ENCODE peak calls at places on chromosomes 16 and 17, in seven cellular contexts. G, H, L, D, R, Z and J are unnamed samples.

GRCh38 chr16:63655846-63656245 is 1466.0 kb downstream of the CDH11 start:
- DNase-seq in G (no peak), Z (no peak), R (no peak), D (no peak), H (no peak), L (no peak), J (no peak)

GRCh38 chr16:2529961-2530628 is 1.1 kb downstream of the CEMP1 start:
- DNase-seq in R (no peak), L (no peak), G (no peak), Z (no peak), D (no peak), H (no peak), J (no peak)

GRCh38 chr17:49707246-49707607 is 537 bp downstream of the SLC35B1 start:
- DNase-seq in R (no peak), Z (no peak), H (no peak), D (no peak), G (peak; percentile 39), L (no peak), J (no peak)

GRCh38 chr16:24734382-24734781 is 4.9 kb downstream of the TNRC6A start:
- DNase-seq in R (no peak), L (no peak), Z (no peak), G (no peak), D (no peak), H (no peak), J (no peak)

GRCh38 chr17:59332890-59333377 is 1.5 kb downstream of the YPEL2 start:
- DNase-seq in L (no peak), G (no peak), R (no peak), Z (no peak), D (no peak), H (no peak), J (no peak)

GRCh38 chr17:15742921-15743320 is 10.8 kb downstream of the TBC1D26 start:
- DNase-seq in L (no peak), R (no peak), Z (no peak), H (no peak), G (no peak), D (no peak), J (no peak)

GRCh38 chr17:77479817-77480508 is 339.2 kb downstream of the SEC14L1 start:
- DNase-seq in D (no peak), Z (no peak), H (no peak), L (no peak), R (no peak), G (no peak), J (no peak)

GRCh38 chr16:25045696-25046381 is 30.7 kb upstream of the ARHGAP17 start:
- DNase-seq in D (no peak), H (no peak), L (no peak), Z (no peak), R (no peak), G (no peak), J (no peak)

GRCh38 chr17:18225562-18226283 is at the start of gene LLGL1:
- DNase-seq in G (no peak), R (no peak), L (no peak), D (no peak), Z (no peak), H (peak; percentile 37), J (no peak)

GRCh38 chr17:57902800-57903759 is 52.1 kb downstream of the CUEDC1 start:
- DNase-seq in L (peak; percentile 99), H (no peak), Z (no peak), D (no peak), R (no peak), G (no peak), J (no peak)

GRCh38 chr17:11598274-11599221 is at the start of gene DNAH9:
- DNase-seq in D (no peak), R (no peak), Z (peak; percentile 88), G (no peak), L (no peak), H (peak; percentile 90), J (peak; percentile 87)

GRCh38 chr16:67673712-67674580 is 7.3 kb downstream of the C16orf86 start:
- DNase-seq in R (peak; percentile 55), Z (no peak), D (no peak), G (no peak), L (peak; percentile 73), H (no peak), J (no peak)

GRCh38 chr17:64097196-64097936 is 32.6 kb downstream of the ERN1 start:
- DNase-seq in Z (no peak), H (no peak), R (no peak), D (no peak), L (no peak), G (no peak), J (no peak)

GRCh38 chr17:47243737-47244598 is 9.7 kb upstream of the ITGB3 start:
- DNase-seq in Z (no peak), R (no peak), G (no peak), D (no peak), H (no peak), L (no peak), J (no peak)

GRCh38 chr17:63442549-63443035 is 3.5 kb downstream of the CYB561 start:
- DNase-seq in R (peak; percentile 60), H (no peak), L (no peak), D (no peak), G (no peak), Z (no peak), J (no peak)

GRCh38 chr16:88635671-88636070 is 2.7 kb upstream of the IL17C start:
- DNase-seq in H (no peak), R (no peak), Z (no peak), G (no peak), L (peak; percentile 68), D (no peak), J (no peak)

GRCh38 chr17:32274101-32274500 is 8.5 kb downstream of the RHBDL3 start:
- DNase-seq in L (no peak), Z (no peak), H (no peak), G (no peak), D (no peak), R (no peak), J (no peak)

GRCh38 chr16:24737391-24737871 is 8.0 kb downstream of the TNRC6A start:
- DNase-seq in D (no peak), G (no peak), H (no peak), R (no peak), L (no peak), Z (no peak), J (no peak)

GRCh38 chr16:76897816-76898215 is 293.2 kb upstream of the MON1B start:
- DNase-seq in D (no peak), H (no peak), Z (no peak), L (no peak), G (no peak), R (no peak), J (no peak)

GRCh38 chr17:74361613-74362391 is at the start of gene BTBD17:
- DNase-seq in L (peak; percentile 60), D (no peak), Z (peak; percentile 47), R (no peak), G (no peak), H (peak; percentile 52), J (no peak)

GRCh38 chr17:60134396-60135159 is 15.2 kb upstream of the CA4 start:
- DNase-seq in L (no peak), D (no peak), Z (no peak), R (peak; percentile 55), H (no peak), G (no peak), J (no peak)

GRCh38 chr16:50838165-50838564 is 96.3 kb downstream of the CYLD start:
- DNase-seq in D (no peak), Z (no peak), R (no peak), H (no peak), L (no peak), G (no peak), J (no peak)

GRCh38 chr16:30142672-30143346 is 19.8 kb upstream of the MAPK3 start:
- DNase-seq in R (no peak), H (no peak), L (peak; percentile 8), D (no peak), G (no peak), Z (peak; percentile 11), J (no peak)

GRCh38 chr17:27319536-27320221 is 25.8 kb downstream of the WSB1 start:
- DNase-seq in D (no peak), G (no peak), R (no peak), H (no peak), L (peak; percentile 56), Z (no peak), J (no peak)

GRCh38 chr16:53911506-53911905 is 207.6 kb downstream of the FTO start:
- DNase-seq in L (no peak), H (no peak), G (no peak), Z (no peak), D (no peak), R (no peak), J (no peak)

GRCh38 chr17:43908111-43908721 is 880 bp upstream of the MPP2 start:
- DNase-seq in R (peak; percentile 81), G (peak; percentile 20), Z (peak; percentile 24), D (no peak), H (no peak), L (no peak), J (peak; percentile 51)

GRCh38 chr16:31880322-31880979 is 6.8 kb downstream of the ZNF267 start:
- DNase-seq in R (no peak), G (peak; percentile 33), H (no peak), Z (no peak), L (no peak), D (no peak), J (no peak)

GRCh38 chr16:87457051-87457611 is 35.7 kb downstream of the ZCCHC14 start:
- DNase-seq in Z (no peak), R (no peak), H (no peak), D (no peak), L (no peak), G (no peak), J (no peak)

GRCh38 chr16:48041861-48042435 is 113.8 kb downstream of the ABCC12 start:
- DNase-seq in R (no peak), Z (no peak), D (no peak), L (no peak), H (peak; percentile 20), G (no peak), J (no peak)

GRCh38 chr17:63445571-63446217 is 412 bp downstream of the CYB561 start:
- DNase-seq in D (peak; percentile 60), H (no peak), Z (peak; percentile 59), R (no peak), G (peak; percentile 61), L (peak; percentile 31), J (peak; percentile 22)

GRCh38 chr16:87012954-87013938 is 303.9 kb downstream of the C16orf95 start:
- DNase-seq in Z (no peak), G (no peak), D (no peak), L (no peak), H (no peak), R (no peak), J (no peak)

GRCh38 chr17:10032142-10032541 is 127.1 kb upstream of the RCVRN start:
- DNase-seq in L (no peak), R (no peak), G (no peak), Z (no peak), H (no peak), D (no peak), J (no peak)

GRCh38 chr17:58333396-58334207 is 5.0 kb upstream of the TSPOAP1 start:
- DNase-seq in G (no peak), Z (no peak), H (no peak), L (no peak), D (no peak), R (peak; percentile 67), J (no peak)

GRCh38 chr17:8324913-8325312 is 14.7 kb upstream of the ODF4 start:
- DNase-seq in D (no peak), L (no peak), G (no peak), R (no peak), Z (no peak), H (no peak), J (no peak)

GRCh38 chr17:42403150-42403549 is 14.9 kb upstream of the STAT3 start:
- DNase-seq in G (peak; percentile 11), L (no peak), R (peak; percentile 67), D (no peak), H (no peak), Z (no peak), J (no peak)

GRCh38 chr17:45666046-45666600 is 118.0 kb upstream of the CRHR1 start:
- DNase-seq in R (no peak), H (no peak), L (no peak), G (no peak), D (no peak), Z (no peak), J (no peak)

GRCh38 chr17:47957591-47958490 is at the start of gene PRR15L:
- DNase-seq in Z (no peak), L (peak; percentile 96), G (no peak), R (no peak), H (peak; percentile 46), D (no peak), J (no peak)

GRCh38 chr16:79613009-79613408 is 12.5 kb upstream of the MAF start:
- DNase-seq in G (no peak), Z (no peak), R (no peak), D (no peak), H (no peak), L (no peak), J (no peak)